ENCODE peak calls at places on chromosome 17, in four cellular contexts. A is endothelial cell of umbilical vein, I is mucosa of descending colon, K is neural crest cell. M is an unnamed sample.

GRCh38 chr17:44314869-44315661 is 6.7 kb downstream of the RUNDC3A start:
- DNase-seq in A (no peak), I (no peak), K (no peak), M (peak)

GRCh38 chr17:67441052-67441738 is 64.1 kb downstream of the PITPNC1 start:
- DNase-seq in A (peak), I (peak), K (no peak), M (no peak)

GRCh38 chr17:34859652-34860051 is 101.6 kb downstream of the CCT6B start:
- DNase-seq in A (no peak), I (no peak), K (no peak), M (no peak)

GRCh38 chr17:41392278-41392677 is 5.1 kb downstream of the KRT31 start:
- DNase-seq in A (no peak), I (no peak), K (no peak), M (no peak)

GRCh38 chr17:77508047-77508715 is 367.4 kb downstream of the SEC14L1 start:
- DNase-seq in A (no peak), I (no peak), K (no peak), M (no peak)

GRCh38 chr17:927611-928461 is 51.7 kb downstream of the NXN start:
- DNase-seq in A (peak), I (no peak), K (no peak), M (no peak)

GRCh38 chr17:56914641-56915263 is 903 bp upstream of the TRIM25 start:
- DNase-seq in A (no peak), I (peak), K (no peak), M (no peak)

GRCh38 chr17:39634384-39634871 is 2.5 kb upstream of the STARD3 start:
- DNase-seq in A (peak), I (no peak), K (no peak), M (no peak)

GRCh38 chr17:57694051-57694450 is 51.0 kb downstream of the CCDC182 start:
- DNase-seq in A (no peak), I (no peak), K (no peak), M (no peak)

GRCh38 chr17:50627782-50628601 is 6.7 kb upstream of the ABCC3 start:
- DNase-seq in A (no peak), I (peak), K (no peak), M (peak)

GRCh38 chr17:72976971-72977767 is 115.3 kb downstream of the SLC39A11 start:
- DNase-seq in A (peak), I (peak), K (no peak), M (no peak)

GRCh38 chr17:53191878-53192277 is 630.8 kb upstream of the KIF2B start:
- DNase-seq in A (no peak), I (no peak), K (no peak), M (no peak)
- TF ChIP-seq CTCF in A (no peak), I (no peak), K (peak), M (no peak)

GRCh38 chr17:6713130-6713917 is at the start of gene SLC13A5:
- DNase-seq in A (peak), I (no peak), K (peak), M (peak)
- TF ChIP-seq CTCF in A (peak), I (no peak), K (peak), M (peak)

DNA sequence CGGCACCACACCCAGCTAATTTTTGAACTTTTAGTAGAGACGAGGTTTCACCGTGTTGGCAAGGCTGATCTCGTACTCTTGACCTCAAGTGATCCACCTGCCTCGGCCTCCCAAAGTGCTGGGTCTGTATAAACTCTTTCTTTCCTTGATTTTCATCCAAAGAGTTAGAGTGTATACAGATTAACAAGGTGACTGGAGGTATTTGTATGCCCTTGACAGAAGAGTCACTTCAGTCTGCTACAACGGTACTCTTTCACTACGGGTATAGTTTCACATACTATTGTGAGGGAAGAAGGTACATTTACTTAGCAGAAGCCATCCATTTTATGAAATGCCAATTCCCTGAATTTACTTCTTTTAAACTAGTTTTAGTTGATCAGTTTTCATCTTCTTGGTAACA is 32.5 kb downstream of the PPM1E start:
- DNase-seq in A (no peak), I (no peak), K (no peak), M (no peak)
- TF ChIP-seq CTCF in A (no peak), I (no peak), K (no peak), M (no peak)

GRCh38 chr17:12546983-12547382 is 118.7 kb upstream of the MYOCD start:
- DNase-seq in A (no peak), I (no peak), K (no peak), M (no peak)

GRCh38 chr17:12545877-12546513 is 119.7 kb upstream of the MYOCD start:
- DNase-seq in A (peak), I (peak), K (peak), M (peak)

GRCh38 chr17:12549499-12549901 is 116.2 kb upstream of the MYOCD start:
- DNase-seq in A (no peak), I (no peak), K (no peak), M (no peak)

GRCh38 chr17:12547829-12548228 is 117.9 kb upstream of the MYOCD start:
- DNase-seq in A (no peak), I (no peak), K (no peak), M (no peak)

DNA sequence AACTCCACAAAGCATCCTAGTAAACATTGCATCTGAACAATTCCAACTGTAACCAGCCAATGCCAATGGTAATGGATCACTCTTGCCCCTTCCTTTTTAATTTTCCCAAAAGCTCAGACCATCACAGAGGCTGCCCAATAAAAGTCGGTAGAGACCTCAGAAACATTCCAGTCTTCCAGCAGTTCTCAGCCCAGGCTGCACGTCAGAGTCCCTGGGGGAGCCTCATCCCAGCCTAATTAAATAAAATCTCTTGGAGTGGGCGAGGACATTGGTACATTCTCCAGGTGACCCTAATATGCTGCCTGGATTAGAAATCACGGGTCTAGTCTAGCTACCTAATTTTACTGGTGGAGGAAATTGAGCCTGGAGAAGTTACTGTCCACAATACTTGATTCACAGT is 117.1 kb upstream of the MYOCD start:
- DNase-seq in A (no peak), I (no peak), K (no peak), M (no peak)
- TF ChIP-seq CTCF in A (no peak), I (no peak), K (no peak), M (no peak)

DNA sequence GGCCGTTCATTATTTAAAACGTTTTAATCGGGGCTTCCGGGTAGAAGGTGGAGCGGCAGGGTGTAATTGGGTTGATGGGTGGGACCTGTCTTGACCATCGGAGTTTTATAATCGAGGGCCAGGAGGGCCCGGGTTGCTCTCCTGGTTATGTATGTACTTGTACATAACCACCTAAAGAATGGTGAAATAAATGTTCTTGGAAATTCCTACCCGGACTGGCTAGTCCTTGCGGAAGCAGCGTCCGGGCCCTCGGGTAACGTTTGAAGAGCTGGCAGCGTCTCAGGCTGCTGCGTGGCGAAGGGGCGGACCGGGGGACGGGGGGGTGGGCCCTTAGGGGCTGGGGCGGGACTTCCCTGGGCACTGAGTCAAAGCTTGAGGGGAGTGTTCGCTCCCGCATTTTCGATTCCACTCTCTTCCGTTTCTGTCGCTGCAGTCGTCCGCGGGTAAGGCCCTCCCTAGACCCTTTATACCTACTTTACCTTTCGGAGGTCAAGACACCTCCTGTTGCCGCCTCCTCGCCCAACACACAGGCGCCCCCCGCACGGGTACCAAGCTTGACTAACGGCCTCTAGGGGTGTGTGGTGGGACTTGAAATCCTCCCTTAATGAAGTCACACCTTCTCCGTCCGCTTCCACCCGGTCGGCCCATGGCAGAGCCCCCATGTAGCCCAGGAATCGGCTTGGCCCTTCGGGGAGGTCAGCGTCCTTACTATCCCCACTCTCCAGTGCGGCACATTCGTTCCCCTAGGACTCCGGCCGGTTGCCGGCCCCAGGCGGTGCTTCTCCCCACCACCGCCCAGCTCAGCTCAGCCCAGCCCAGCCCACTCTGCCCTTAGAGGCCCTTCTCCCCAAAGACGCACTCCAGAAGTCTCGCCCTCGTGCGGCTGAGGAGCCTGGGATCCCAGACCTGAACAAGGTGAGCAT is at the start of gene TMEM106A:
- DNase-seq in A (peak), I (peak), K (peak), M (peak)
- TF ChIP-seq CTCF in A (peak), I (no peak), K (peak), M (peak)

DNA sequence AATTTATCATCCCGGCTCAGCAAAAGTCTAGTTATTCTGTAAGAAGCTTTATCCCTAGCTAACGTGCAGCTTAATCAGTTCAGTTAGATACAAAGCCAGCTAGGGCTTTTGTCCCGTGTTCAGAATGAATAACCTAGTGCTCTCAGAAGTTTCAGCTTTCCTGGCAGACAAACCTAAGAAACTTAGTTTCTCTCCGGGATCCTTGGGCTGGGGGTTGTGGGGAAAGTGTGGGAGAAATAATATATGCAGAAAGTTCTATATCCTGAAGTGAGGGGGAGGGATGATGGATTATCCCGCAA is 475.7 kb upstream of the CCL2 start:
- DNase-seq in A (no peak), I (no peak), K (no peak), M (no peak)
- TF ChIP-seq CTCF in A (no peak), I (no peak), K (peak), M (peak)